ENCODE peak calls at places on chromosome 19, in ten cellular contexts. N is stomach, Z is H9, V is AG04449, U is cardiac fibroblast, T is cardiac muscle cell, E is progenitor cell of endocrine pancreas, C is ovary, I is A549, Y is adrenal gland. G is an unnamed sample.

GRCh38 chr19:35846038-35846668 is 6.2 kb downstream of the NPHS1 start:
- DNase-seq in E (no peak), I (peak), U (no peak), C (no peak), Z (peak), N (no peak), V (no peak), Y (no peak), T (no peak), G (no peak)

GRCh38 chr19:18657590-18658365 is 20.9 kb downstream of the KLHL26 start:
- DNase-seq in E (no peak), Z (peak), N (no peak), V (no peak), Y (peak), U (peak), T (no peak), I (peak), C (peak), G (peak)

GRCh38 chr19:623974-624373 is 9.4 kb downstream of the POLRMT start:
- DNase-seq in Y (peak), V (peak), C (no peak), T (no peak), U (peak), Z (no peak), N (no peak), E (no peak), I (peak), G (no peak)

GRCh38 chr19:38792250-38793111 is 3.5 kb downstream of the LGALS7B start:
- DNase-seq in Z (peak), I (no peak), N (peak), V (no peak), T (no peak), Y (no peak), U (no peak), E (no peak), C (no peak), G (no peak)

GRCh38 chr19:47637550-47637949 is 28.6 kb downstream of the BICRA start:
- DNase-seq in N (no peak), C (no peak), V (no peak), T (no peak), I (no peak), E (no peak), Y (no peak), U (peak), Z (no peak), G (no peak)

GRCh38 chr19:50542825-50543428 is 25.3 kb downstream of the LRRC4B start:
- DNase-seq in U (no peak), E (no peak), N (no peak), Y (no peak), Z (no peak), T (no peak), C (no peak), V (no peak), I (no peak), G (no peak)

GRCh38 chr19:44752816-44753618 is 4.5 kb downstream of the BCL3 start:
- DNase-seq in N (peak), Y (peak), Z (peak), I (peak), C (peak), E (no peak), U (peak), V (peak), T (peak), G (no peak)

GRCh38 chr19:19425170-19425875 is 19.8 kb downstream of the GATAD2A start:
- DNase-seq in E (no peak), U (no peak), N (no peak), C (no peak), T (no peak), Z (no peak), V (no peak), I (no peak), Y (no peak), G (no peak)

GRCh38 chr19:5641171-5641570 is 18.3 kb downstream of the SAFB start:
- DNase-seq in Y (no peak), I (no peak), N (no peak), Z (no peak), T (no peak), V (no peak), C (no peak), E (no peak), U (no peak), G (no peak)

GRCh38 chr19:44745386-44745831 is 3.1 kb upstream of the BCL3 start:
- DNase-seq in T (no peak), Z (peak), Y (peak), C (peak), U (peak), N (peak), V (no peak), I (peak), E (no peak), G (no peak)

GRCh38 chr19:16290692-16291091 is 33.9 kb upstream of the KLF2 start:
- DNase-seq in Z (no peak), Y (no peak), U (peak), T (no peak), C (no peak), I (no peak), V (no peak), N (no peak), E (no peak), G (no peak)

GRCh38 chr19:1407662-1408299 is 395 bp downstream of the DAZAP1 start:
- DNase-seq in I (no peak), V (no peak), U (no peak), Y (no peak), E (peak), Z (no peak), C (peak), N (no peak), T (peak), G (no peak)

GRCh38 chr19:12727745-12728433 is 4.2 kb upstream of the TNPO2 start:
- DNase-seq in N (no peak), Z (no peak), C (no peak), Y (no peak), T (no peak), I (no peak), E (no peak), U (no peak), V (no peak), G (no peak)

GRCh38 chr19:38360351-38360750 is 14.0 kb upstream of the PSMD8 start:
- DNase-seq in Y (no peak), Z (no peak), T (no peak), C (no peak), E (no peak), V (no peak), I (no peak), N (no peak), U (no peak), G (no peak)

GRCh38 chr19:7748756-7749155 is 1.4 kb upstream of the CD209 start:
- DNase-seq in N (no peak), Y (peak), C (no peak), E (no peak), I (peak), Z (peak), T (no peak), U (peak), V (no peak), G (no peak)
- TF ChIP-seq CTCF in N (no peak), Y (peak), C (no peak), E (no peak), I (no peak), Z (peak), T (no peak), U (no peak), V (no peak), G (peak)

GRCh38 chr19:53865918-53866696 is 1.6 kb upstream of the MYADM start:
- DNase-seq in Y (peak), I (peak), Z (peak), E (no peak), T (peak), N (peak), U (peak), V (no peak), C (peak), G (no peak)

GRCh38 chr19:53865523-53865917 is 2.2 kb upstream of the MYADM start:
- DNase-seq in I (no peak), Y (no peak), N (no peak), U (peak), C (no peak), Z (no peak), T (no peak), V (no peak), E (no peak), G (no peak)

GRCh38 chr19:53867225-53868090 is at the start of gene MYADM:
- DNase-seq in U (peak), C (peak), Z (peak), N (peak), T (peak), Y (peak), V (peak), E (peak), I (peak), G (peak)

GRCh38 chr19:53868091-53868891 is 608 bp downstream of the MYADM start:
- DNase-seq in C (peak), V (no peak), Y (peak), E (no peak), I (peak), N (peak), T (peak), Z (peak), U (peak), G (peak)

GRCh38 chr19:53864308-53864836 is 3.3 kb upstream of the MYADM start:
- DNase-seq in E (no peak), U (no peak), V (no peak), Y (no peak), C (no peak), N (peak), I (peak), Z (no peak), T (no peak), G (no peak)
- TF ChIP-seq CTCF in E (no peak), U (no peak), V (no peak), Y (no peak), C (no peak), N (no peak), I (no peak), Z (no peak), T (no peak), G (no peak)

DNA sequence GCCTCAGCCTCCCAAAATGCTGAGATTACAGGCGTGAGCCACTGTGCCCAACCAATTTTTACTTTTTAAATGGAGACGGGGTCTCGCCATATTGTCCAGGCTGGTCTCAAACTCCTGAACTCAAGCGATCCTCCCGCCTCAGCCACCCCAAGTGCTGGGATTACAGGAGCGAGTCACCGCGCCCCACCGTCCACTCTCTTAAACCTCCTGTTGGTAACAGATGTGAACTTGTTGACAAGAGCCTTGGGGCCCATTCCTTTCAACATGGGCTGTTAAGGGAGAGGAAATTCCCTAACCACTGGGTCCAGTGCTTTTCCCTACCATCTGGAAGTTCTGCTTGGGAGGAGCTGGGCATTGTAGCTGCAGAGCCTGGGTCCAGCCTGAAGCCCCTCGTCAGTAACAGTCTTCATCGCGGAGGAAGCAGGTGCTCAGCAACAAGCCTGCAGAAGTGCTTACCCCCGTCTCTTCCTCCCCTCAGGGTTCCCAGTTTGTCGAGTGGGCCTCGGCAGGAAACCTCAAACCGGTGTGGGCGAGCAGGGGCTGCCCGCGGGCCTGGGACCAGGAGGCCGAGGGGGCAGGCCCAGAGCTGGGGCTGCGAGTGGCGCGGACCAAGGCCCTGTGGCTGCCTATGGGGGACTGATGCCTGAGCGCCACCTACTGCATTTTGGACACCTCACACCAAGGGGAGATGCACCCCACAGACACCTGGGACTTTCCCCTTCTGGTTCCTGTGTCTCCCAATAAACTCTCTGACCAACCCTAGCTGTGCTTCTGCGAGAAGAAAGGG is 4.0 kb upstream of the FLT3LG start:
- DNase-seq in U (no peak), Z (peak), N (peak), Y (no peak), I (peak), E (no peak), C (no peak), T (no peak), V (no peak), G (no peak)
- TF ChIP-seq CTCF in U (peak), Z (peak), N (no peak), Y (no peak), I (peak), E (no peak), C (no peak), T (no peak), V (no peak), G (peak)

DNA sequence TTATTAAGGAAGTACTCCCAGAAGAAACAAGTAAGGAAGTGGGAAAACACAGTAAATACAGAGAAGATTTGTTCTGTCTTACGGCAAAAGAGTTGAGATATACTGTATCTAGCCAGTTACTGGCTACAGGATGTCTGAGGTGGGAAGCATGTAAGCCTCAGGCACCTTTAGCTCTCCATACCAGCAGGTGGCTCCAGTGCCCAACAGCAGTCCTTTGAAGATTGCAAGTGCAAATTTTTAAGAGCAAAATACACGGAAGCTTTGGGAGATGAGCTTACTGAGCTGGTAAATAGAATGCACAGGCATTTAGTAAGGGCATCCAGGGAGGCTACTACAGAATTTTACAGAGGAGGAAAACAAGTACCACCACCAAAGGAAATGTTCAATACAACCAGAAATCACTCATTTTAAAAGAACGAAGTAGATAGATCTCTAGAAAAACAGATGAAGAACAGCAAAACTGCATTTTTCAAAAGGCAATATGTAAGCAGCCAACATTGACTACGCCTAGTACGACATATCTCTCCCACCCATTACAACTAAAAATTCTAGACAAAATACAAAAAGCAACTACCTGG is 57.9 kb upstream of the VSTM2B start:
- DNase-seq in E (no peak), U (peak), I (peak), T (peak), Z (peak), N (no peak), Y (no peak), C (no peak), V (no peak), G (no peak)
- TF ChIP-seq CTCF in E (peak), U (peak), I (peak), T (peak), Z (peak), N (no peak), Y (no peak), C (no peak), V (peak), G (peak)

GRCh38 chr19:32819415-32820400 is 49.9 kb downstream of the SLC7A9 start:
- DNase-seq in E (no peak), N (no peak), U (no peak), V (no peak), Z (no peak), Y (no peak), T (no peak), I (no peak), C (no peak), G (no peak)
- TF ChIP-seq CTCF in E (no peak), N (no peak), U (no peak), V (no peak), Z (no peak), Y (no peak), T (no peak), I (no peak), C (no peak), G (no peak)